ENCODE peak calls at places on chromosome 14, in six cellular contexts. P, L, Z, M, F and U are unnamed samples.

GRCh38 chr14:60242420-60242819 is 6.6 kb upstream of the PPM1A start:
- DNase-seq in P (no peak), L (no peak), Z (no peak), M (no peak), F (no peak), U (no peak)

GRCh38 chr14:57486767-57487379 is 6.8 kb downstream of the CCDC198 start:
- DNase-seq in P (no peak), L (no peak), Z (no peak), M (no peak), F (peak), U (peak)

GRCh38 chr14:104187931-104188726 is 49.7 kb downstream of the KIF26A start:
- DNase-seq in P (no peak), L (no peak), Z (peak), M (no peak), F (no peak), U (no peak)

GRCh38 chr14:24332094-24332983 is 2.5 kb downstream of the ADCY4 start:
- DNase-seq in P (peak), L (peak), Z (peak), M (peak), F (peak), U (peak)

GRCh38 chr14:100107236-100107635 is 42.0 kb downstream of the EVL start:
- DNase-seq in P (no peak), L (no peak), Z (no peak), M (peak), F (no peak), U (no peak)

GRCh38 chr14:32073537-32074189 is 3.4 kb upstream of the ARHGAP5 start:
- DNase-seq in P (no peak), L (no peak), Z (no peak), M (no peak), F (peak), U (peak)

GRCh38 chr14:103140316-103141109 is 17.3 kb downstream of the TNFAIP2 start:
- DNase-seq in P (no peak), L (no peak), Z (peak), M (no peak), F (no peak), U (no peak)

GRCh38 chr14:71193663-71194062 is 286.4 kb downstream of the PCNX1 start:
- DNase-seq in P (no peak), L (no peak), Z (no peak), M (no peak), F (no peak), U (no peak)

GRCh38 chr14:99064262-99064954 is 207.6 kb downstream of the BCL11B start:
- DNase-seq in P (no peak), L (no peak), Z (peak), M (no peak), F (no peak), U (no peak)

GRCh38 chr14:99518441-99519346 is 37.5 kb downstream of the CCNK start:
- DNase-seq in P (peak), L (peak), Z (peak), M (peak), F (peak), U (peak)

GRCh38 chr14:67228325-67228984 is 12.8 kb upstream of the PALS1 start:
- DNase-seq in P (no peak), L (no peak), Z (no peak), M (no peak), F (no peak), U (no peak)

GRCh38 chr14:79369359-79370332 is 841.7 kb downstream of the DIO2 start:
- DNase-seq in P (no peak), L (no peak), Z (no peak), M (no peak), F (peak), U (no peak)

GRCh38 chr14:71403673-71404072 is 496.4 kb downstream of the PCNX1 start:
- DNase-seq in P (no peak), L (no peak), Z (no peak), M (no peak), F (peak), U (no peak)

GRCh38 chr14:59483360-59483759 is 848 bp downstream of the L3HYPDH start:
- DNase-seq in P (no peak), L (no peak), Z (no peak), M (no peak), F (peak), U (peak)

GRCh38 chr14:77457115-77457521 is 283 bp downstream of the VIPAS39 start:
- DNase-seq in P (no peak), L (no peak), Z (no peak), M (no peak), F (no peak), U (no peak)

GRCh38 chr14:92964124-92965109 is 41.5 kb downstream of the CHGA start:
- DNase-seq in P (peak), L (peak), Z (no peak), M (peak), F (no peak), U (no peak)

GRCh38 chr14:29601559-29602109 is 326.0 kb downstream of the PRKD1 start:
- DNase-seq in P (no peak), L (no peak), Z (no peak), M (no peak), F (peak), U (no peak)

GRCh38 chr14:79334272-79334671 is 877.0 kb downstream of the DIO2 start:
- DNase-seq in P (no peak), L (no peak), Z (no peak), M (no peak), F (no peak), U (no peak)

GRCh38 chr14:101845896-101846295 is 84.4 kb downstream of the PPP2R5C start:
- DNase-seq in P (no peak), L (no peak), Z (no peak), M (no peak), F (no peak), U (no peak)
- H3K4me3 ChIP-seq in P (no peak), L (no peak), Z (no peak), M (no peak), F (no peak), U (no peak)

DNA sequence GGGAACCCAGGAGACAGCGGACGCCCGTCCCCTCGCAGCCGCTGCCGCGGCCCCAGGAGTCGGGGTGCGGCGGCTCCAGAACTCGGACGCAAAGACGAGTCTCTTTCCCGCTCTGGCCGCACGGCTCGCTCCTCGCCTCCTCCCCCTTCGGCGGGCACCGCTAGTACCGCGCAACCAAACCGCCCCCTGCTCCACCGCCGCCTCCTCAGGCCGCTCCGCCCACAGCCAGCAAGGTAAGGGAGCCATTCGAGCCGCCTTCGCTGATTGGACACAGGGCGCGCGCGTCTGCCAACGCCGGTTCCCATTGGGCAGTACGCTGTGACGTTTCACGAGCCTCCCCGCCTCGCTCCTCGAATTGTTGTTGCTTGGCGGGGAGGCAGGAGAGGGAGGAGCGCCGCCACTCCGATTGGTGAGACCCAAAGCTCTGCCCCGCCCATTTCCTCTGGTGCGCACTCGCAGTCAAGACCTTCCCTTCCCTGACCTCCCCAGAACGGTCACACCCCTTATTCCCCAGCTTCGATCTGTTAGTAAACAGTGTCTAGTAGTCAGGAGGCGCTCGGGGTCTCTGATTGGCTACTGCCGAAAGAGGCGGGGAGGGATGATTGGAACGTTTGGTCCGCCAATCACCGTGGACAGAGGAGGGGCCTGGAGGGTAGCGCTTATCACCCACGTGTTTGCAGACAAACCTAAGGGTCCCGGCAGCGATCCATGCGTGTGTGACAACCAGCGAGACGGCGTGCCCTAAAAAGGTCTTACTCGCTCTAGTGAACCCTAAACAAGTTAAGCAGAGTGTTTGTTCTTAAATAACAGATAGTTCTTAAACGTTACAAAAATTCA is at the start of gene RPS6KA5:
- DNase-seq in P (peak), L (peak), Z (peak), M (peak), F (peak), U (peak)
- TF ChIP-seq CTCF in P (no peak), L (peak), Z (no peak), M (peak), F (no peak), U (no peak)

GRCh38 chr14:88853129-88853528 is 28.7 kb downstream of the TTC8 start:
- DNase-seq in P (no peak), L (no peak), Z (no peak), M (no peak), F (no peak), U (no peak)
- H3K27ac ChIP-seq in P (no peak), L (no peak), Z (no peak), M (no peak), F (no peak), U (no peak)

DNA sequence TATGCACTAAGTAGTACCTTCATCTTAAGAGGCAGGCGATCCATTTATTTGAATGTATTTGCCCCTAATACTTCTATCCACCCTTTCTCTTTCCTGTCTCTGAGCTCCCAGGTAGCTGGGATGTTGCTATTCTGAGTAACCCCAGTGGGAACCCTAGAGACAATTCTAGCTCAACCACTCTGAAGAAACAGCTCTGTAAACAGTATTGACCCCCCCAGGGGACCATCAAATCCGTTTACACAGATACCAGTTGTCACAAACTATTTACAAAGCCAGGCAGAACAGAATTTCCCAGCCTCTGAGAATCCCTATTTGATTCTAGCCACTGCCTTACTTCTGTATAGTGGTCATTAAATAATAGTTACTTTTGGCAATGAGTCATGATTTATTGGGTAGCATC is 64.9 kb downstream of the MIPOL1 start:
- DNase-seq in P (no peak), L (no peak), Z (no peak), M (no peak), F (no peak), U (no peak)
- H3K4me3 ChIP-seq in P (no peak), L (no peak), Z (no peak), M (no peak), F (no peak), U (no peak)

GRCh38 chr14:39491134-39491541 is 58.9 kb upstream of the FBXO33 start:
- DNase-seq in P (no peak), L (no peak), Z (no peak), M (no peak), F (peak), U (no peak)
- TF ChIP-seq CTCF in P (peak), L (no peak), Z (peak), M (peak), F (peak), U (peak)

GRCh38 chr14:97221572-97221971 is 424.4 kb downstream of the VRK1 start:
- DNase-seq in P (no peak), L (no peak), Z (no peak), M (no peak), F (no peak), U (no peak)
- H3K27ac ChIP-seq in P (no peak), L (no peak), Z (no peak), M (no peak), F (no peak), U (no peak)

GRCh38 chr14:73634333-73634833 is 10.4 kb upstream of the DNAL1 start:
- DNase-seq in P (no peak), L (no peak), Z (peak), M (no peak), F (no peak), U (no peak)
- H3K4me3 ChIP-seq in P (peak), L (peak), Z (peak), M (peak), F (peak), U (no peak)